ENCODE peak calls at places on chromosomes 11 and 22, in seven cellular contexts. Z is fibroblast of lung, S is tibial nerve, Q is ascending aorta, E is lower leg skin, C is WERI-Rb-1, X is pancreas. I is an unnamed sample.

GRCh38 chr11:116311141-116311540 is 461.6 kb downstream of the BUD13 start:
- DNase-seq in C (no peak), Q (no peak), E (no peak), X (no peak), Z (no peak), S (no peak), I (no peak)

GRCh38 chr22:43356881-43357280 is 13.7 kb upstream of the SCUBE1 start:
- DNase-seq in Z (no peak), S (no peak), Q (no peak), E (no peak), X (no peak), C (no peak), I (no peak)

GRCh38 chr22:11629661-11630385 is 3898.2 kb upstream of the OR11H1 start:
- DNase-seq in Q (no peak), C (no peak), Z (no peak), S (no peak), E (no peak), X (peak), I (no peak)

GRCh38 chr11:61912530-61912898 is 4.9 kb downstream of the RAB3IL1 start:
- DNase-seq in C (no peak), E (no peak), Q (no peak), X (no peak), S (peak), Z (no peak), I (no peak)

GRCh38 chr22:24506802-24507438 is 11.8 kb downstream of the UPB1 start:
- DNase-seq in X (no peak), C (no peak), Q (no peak), E (no peak), Z (peak), S (no peak), I (no peak)

GRCh38 chr11:78208257-78209165 is 19.8 kb downstream of the USP35 start:
- DNase-seq in C (no peak), S (no peak), Z (no peak), E (no peak), X (peak), Q (no peak), I (no peak)

GRCh38 chr22:47373648-47374272 is 611.3 kb downstream of the TBC1D22A start:
- DNase-seq in E (no peak), Z (no peak), X (no peak), C (peak), S (peak), Q (no peak), I (no peak)

GRCh38 chr11:12691473-12691872 is 17.3 kb downstream of the TEAD1 start:
- DNase-seq in Z (peak), Q (no peak), S (no peak), X (no peak), C (no peak), E (no peak), I (no peak)

GRCh38 chr22:27930246-27931060 is 11.4 kb upstream of the PITPNB start:
- DNase-seq in E (no peak), S (no peak), X (no peak), Z (no peak), Q (no peak), C (peak), I (no peak)

GRCh38 chr11:12110714-12111481 is 508 bp downstream of the MICAL2 start:
- DNase-seq in Z (no peak), E (no peak), S (no peak), Q (no peak), X (peak), C (no peak), I (no peak)

GRCh38 chr11:80958414-80958813 is 1517.6 kb upstream of the TENM4 start:
- DNase-seq in S (no peak), C (no peak), E (no peak), Q (no peak), Z (peak), X (no peak), I (no peak)

GRCh38 chr11:48122656-48123055 is 94.0 kb upstream of the OR4B1 start:
- DNase-seq in Q (no peak), Z (no peak), S (no peak), C (no peak), X (no peak), E (no peak), I (no peak)

GRCh38 chr11:2579315-2580060 is 120.3 kb downstream of the KCNQ1OT1 start:
- DNase-seq in E (no peak), C (peak), Z (peak), Q (peak), X (peak), S (peak), I (no peak)

GRCh38 chr11:68014157-68014965 is 4.2 kb downstream of the ALDH3B1 start:
- DNase-seq in S (peak), C (no peak), Q (no peak), Z (peak), X (peak), E (peak), I (no peak)

GRCh38 chr11:468493-468892 is 18.4 kb downstream of the PTDSS2 start:
- DNase-seq in S (no peak), C (no peak), Z (no peak), Q (no peak), E (no peak), X (no peak), I (no peak)

GRCh38 chr11:65183201-65183891 is 1.6 kb downstream of the CAPN1 start:
- DNase-seq in Q (no peak), E (peak), X (peak), C (no peak), Z (no peak), S (no peak), I (no peak)

GRCh38 chr11:45859661-45860140 is 12.4 kb downstream of the CRY2 start:
- DNase-seq in Z (peak), Q (peak), E (peak), C (no peak), S (peak), X (peak), I (no peak)

GRCh38 chr11:71302911-71303310 is 50.5 kb upstream of the SHANK2 start:
- DNase-seq in C (no peak), X (no peak), Z (no peak), S (no peak), E (no peak), Q (no peak), I (no peak)

GRCh38 chr11:68591719-68592118 is 92.6 kb upstream of the GAL start:
- DNase-seq in S (no peak), C (no peak), E (no peak), X (no peak), Q (no peak), Z (no peak), I (no peak)

GRCh38 chr22:31162015-31162765 is 2.2 kb downstream of the RNF185 start:
- DNase-seq in Z (peak), S (no peak), C (no peak), X (no peak), Q (no peak), E (no peak), I (no peak)
- H3K4me3 ChIP-seq in Z (no peak), S (no peak), C (no peak), X (no peak), Q (peak), E (no peak), I (no peak)

GRCh38 chr22:49678842-49679170 is 148.9 kb downstream of the BRD1 start:
- DNase-seq in Q (no peak), Z (no peak), E (no peak), C (no peak), S (no peak), X (no peak), I (no peak)

GRCh38 chr22:49686495-49687219 is 141.0 kb downstream of the BRD1 start:
- DNase-seq in E (no peak), S (no peak), Z (no peak), Q (no peak), C (no peak), X (no peak), I (no peak)

GRCh38 chr22:49685686-49686085 is 142.0 kb downstream of the BRD1 start:
- DNase-seq in S (no peak), E (no peak), X (no peak), C (no peak), Q (no peak), Z (no peak), I (no peak)

GRCh38 chr22:49685116-49685515 is 142.6 kb downstream of the BRD1 start:
- DNase-seq in Z (no peak), S (no peak), E (no peak), C (no peak), Q (no peak), X (no peak), I (no peak)

GRCh38 chr22:49683032-49683431 is 144.6 kb downstream of the BRD1 start:
- DNase-seq in S (no peak), Z (no peak), X (no peak), C (no peak), E (no peak), Q (no peak), I (no peak)
- H3K4me3 ChIP-seq in S (no peak), Z (no peak), X (no peak), C (no peak), E (no peak), Q (no peak), I (no peak)

GRCh38 chr11:17720796-17721171 is 1.4 kb downstream of the MYOD1 start:
- DNase-seq in S (no peak), C (peak), E (no peak), Z (no peak), X (peak), Q (no peak), I (no peak)
- H3K4me3 ChIP-seq in S (no peak), C (peak), E (no peak), Z (no peak), X (no peak), Q (no peak), I (no peak)

DNA sequence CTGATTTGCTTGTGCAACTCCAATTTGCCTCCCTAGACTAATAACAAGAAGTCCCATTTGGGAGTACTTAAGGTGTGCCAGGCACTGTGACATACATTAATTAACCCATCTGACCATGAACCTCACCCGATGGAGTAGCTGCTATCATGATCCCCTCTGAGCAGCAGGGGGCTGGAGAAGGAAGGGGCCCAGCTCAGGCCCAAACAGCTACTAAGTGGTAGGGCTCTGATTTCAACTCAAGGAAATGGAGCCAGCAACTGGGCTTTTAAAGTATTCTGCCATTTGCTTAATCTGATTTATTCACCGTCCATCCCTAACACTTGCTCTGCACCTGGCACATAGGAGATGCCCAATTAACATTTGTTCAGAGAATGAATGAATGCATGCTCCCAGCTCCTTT is 1.2 kb downstream of the CRYBB1 start:
- DNase-seq in X (no peak), S (no peak), C (no peak), E (no peak), Z (no peak), Q (no peak), I (no peak)
- H3K4me3 ChIP-seq in X (no peak), S (no peak), C (no peak), E (no peak), Z (no peak), Q (no peak), I (no peak)

DNA sequence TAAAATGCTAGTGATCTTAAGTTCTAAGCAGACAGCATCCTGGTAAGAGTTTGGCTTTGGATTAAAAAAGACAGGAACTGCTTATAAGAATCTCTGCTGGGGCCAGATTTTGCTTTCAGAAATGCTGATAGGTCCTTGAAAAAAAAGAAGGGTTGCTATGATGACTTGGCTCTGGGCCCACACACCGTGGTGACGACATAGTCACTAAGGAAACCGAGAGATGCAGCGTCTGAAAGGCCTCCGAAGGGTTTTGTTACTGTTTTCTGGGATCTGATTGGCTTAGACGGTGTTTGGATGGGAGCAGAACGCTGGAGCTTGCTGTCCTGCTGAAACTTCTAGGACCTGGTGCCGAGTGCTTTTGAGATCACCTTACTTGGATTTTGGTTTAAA is 8.4 kb downstream of the FAM118A start:
- DNase-seq in S (peak), X (no peak), C (no peak), E (peak), Z (peak), Q (peak), I (peak)
- H3K4me3 ChIP-seq in S (no peak), X (no peak), C (no peak), E (no peak), Z (no peak), Q (peak), I (peak)

I was measured in Jurkat, Clone E6-1.